ENCODE peak calls at places on chromosomes 1 and 21, in six cellular contexts. L is sigmoid colon, N is ovary, Y is transverse colon, M is A549, C is NB4. U is an unnamed sample.

GRCh38 chr1:165387956-165388355 is 31.4 kb upstream of the LMX1A start:
- DNase-seq in L (no peak), N (no peak), Y (no peak), M (no peak), C (no peak), U (no peak)

GRCh38 chr1:6267686-6268281 is 6.9 kb upstream of the GPR153 start:
- DNase-seq in L (no peak), N (no peak), Y (no peak), M (no peak), C (no peak), U (no peak)

GRCh38 chr1:229843627-229844238 is 217.7 kb downstream of the URB2 start:
- DNase-seq in L (peak), N (no peak), Y (peak), M (peak), C (peak), U (peak)

GRCh38 chr1:57474097-57474750 is 50.4 kb upstream of the DAB1 start:
- DNase-seq in L (no peak), N (no peak), Y (no peak), M (no peak), C (no peak), U (no peak)

GRCh38 chr1:87805661-87806376 is 477.1 kb downstream of the LMO4 start:
- DNase-seq in L (no peak), N (no peak), Y (no peak), M (peak), C (no peak), U (peak)

GRCh38 chr21:43355925-43356289 is 71.0 kb downstream of the SIK1 start:
- DNase-seq in L (no peak), N (peak), Y (no peak), M (no peak), C (peak), U (no peak)

GRCh38 chr21:26374817-26375216 is 198.3 kb downstream of the CYYR1 start:
- DNase-seq in L (no peak), N (no peak), Y (no peak), M (no peak), C (no peak), U (no peak)

GRCh38 chr1:161981735-161982525 is 41.7 kb downstream of the OLFML2B start:
- DNase-seq in L (no peak), N (no peak), Y (no peak), M (no peak), C (peak), U (no peak)

GRCh38 chr1:202034683-202035462 is 24.5 kb downstream of the ELF3 start:
- DNase-seq in L (peak), N (peak), Y (peak), M (peak), C (peak), U (peak)

GRCh38 chr1:187033721-187034120 is 205.0 kb downstream of the PLA2G4A start:
- DNase-seq in L (no peak), N (no peak), Y (no peak), M (no peak), C (no peak), U (no peak)

GRCh38 chr1:171641076-171641864 is 11.2 kb downstream of the MYOC start:
- DNase-seq in L (no peak), N (no peak), Y (no peak), M (no peak), C (no peak), U (peak)

GRCh38 chr21:41958886-41959563 is 5.2 kb upstream of the C2CD2 start:
- DNase-seq in L (no peak), N (no peak), Y (no peak), M (no peak), C (no peak), U (peak)

GRCh38 chr1:6118415-6118814 is 61.7 kb downstream of the CHD5 start:
- DNase-seq in L (no peak), N (no peak), Y (no peak), M (no peak), C (no peak), U (no peak)

GRCh38 chr1:61183471-61184034 is 101.2 kb downstream of the NFIA start:
- DNase-seq in L (peak), N (peak), Y (peak), M (no peak), C (no peak), U (peak)

GRCh38 chr1:84078108-84078823 is 65.8 kb upstream of the PRKACB start:
- DNase-seq in L (peak), N (peak), Y (no peak), M (no peak), C (no peak), U (peak)
- TF ChIP-seq POLR2A in L (no peak), N (no peak), Y (peak), M (no peak), C (no peak), U (no peak)

GRCh38 chr1:224929335-224930237 is at the start of gene DNAH14:
- DNase-seq in L (peak), N (peak), Y (peak), M (peak), C (peak), U (peak)
- TF ChIP-seq POLR2A in L (no peak), N (peak), Y (peak), M (peak), C (peak), U (no peak)

DNA sequence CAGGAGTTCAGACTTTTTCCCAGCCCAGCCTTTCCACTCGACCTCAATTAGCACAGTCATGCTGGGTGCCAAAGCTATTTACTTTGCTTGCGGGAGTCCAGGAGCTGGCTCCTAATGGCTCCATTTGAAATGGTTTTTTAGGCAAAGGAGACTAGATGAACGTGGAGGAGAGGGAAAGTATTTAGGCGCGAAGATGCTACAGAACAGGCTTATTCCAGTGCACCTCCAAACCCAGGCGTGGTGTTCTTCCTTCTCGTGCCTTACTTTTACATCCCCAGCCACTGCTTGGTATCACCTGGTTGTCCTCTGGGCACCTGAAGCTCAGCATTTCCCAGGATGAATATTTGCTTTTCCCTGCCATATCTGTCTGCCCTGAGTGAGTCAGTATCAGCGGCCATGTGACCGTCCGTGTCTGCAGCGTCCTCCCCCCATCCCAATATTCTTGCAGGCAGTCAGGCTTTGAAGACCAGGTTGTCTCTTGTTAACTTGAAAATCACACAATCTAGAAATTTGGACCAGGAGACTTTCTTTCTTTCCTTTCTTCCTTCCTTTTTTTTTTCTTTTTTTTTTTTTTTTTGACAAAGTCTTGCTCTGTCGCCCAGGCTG is 198.5 kb downstream of the DYRK1A start:
- DNase-seq in L (no peak), N (no peak), Y (no peak), M (no peak), C (peak), U (no peak)
- TF ChIP-seq POLR2A in L (no peak), N (no peak), Y (no peak), M (no peak), C (no peak), U (no peak)

GRCh38 chr1:42846257-42847110 is at the start of gene ZNF691:
- DNase-seq in L (peak), N (peak), Y (peak), M (peak), C (peak), U (peak)
- TF ChIP-seq POLR2A in L (peak), N (peak), Y (peak), M (peak), C (peak), U (no peak)

U was measured in testis.